ENCODE peak calls at places on chromosomes 12 and 14, in ten cellular contexts. G is IMR-90; X is activated CD8-positive, alpha-beta memory T cell treated with anti-CD3 and anti-CD28 coated beads for 48 hours; O is NCI-H510A treated with DMSO at 0.1 percent for 48 hours; U is DMS153; F is activated T-helper 9 cell treated with anti-CD3 and anti-CD28 coated beads, Interleukin-2, amount 50 U/mL, for 16 hours; I is NB4; P is fibroblast of lung; B is anterior cingulate cortex; Y is GM23338. N is an unnamed sample.
A peak's percentile ranks its signal among the peaks of the same experiment; 100 is the strongest.

GRCh38 chr14:35879654-35880249 is 53.6 kb downstream of the BRMS1L start:
- DNase-seq in G (peak; percentile 20), X (no peak), O (peak; percentile 56), U (no peak), F (no peak), I (peak; percentile 22), P (peak; percentile 49), B (no peak), Y (peak; percentile 49), N (no peak)

GRCh38 chr12:131249291-131250027 is 295.8 kb downstream of the ADGRD1 start:
- DNase-seq in G (no peak), X (no peak), O (no peak), U (no peak), F (no peak), I (peak; percentile 76), P (no peak), B (no peak), Y (no peak), N (no peak)

GRCh38 chr12:69149262-69149661 is 90.1 kb upstream of the CPSF6 start:
- DNase-seq in G (no peak), X (no peak), O (no peak), U (no peak), F (no peak), I (no peak), P (no peak), B (no peak), Y (no peak), N (no peak)

GRCh38 chr12:31524791-31525495 is 66.0 kb downstream of the DENND5B start:
- DNase-seq in G (peak; percentile 79), X (no peak), O (no peak), U (no peak), F (no peak), I (peak; percentile 9), P (peak; percentile 72), B (no peak), Y (no peak), N (no peak)

GRCh38 chr14:95524706-95525512 is 8.5 kb upstream of the SYNE3 start:
- DNase-seq in G (peak; percentile 71), X (no peak), O (no peak), U (no peak), F (no peak), I (peak; percentile 39), P (no peak), B (no peak), Y (no peak), N (no peak)

GRCh38 chr12:6380141-6381121 is 3.5 kb upstream of the LTBR start:
- DNase-seq in G (peak; percentile 56), X (no peak), O (no peak), U (no peak), F (no peak), I (no peak), P (peak; percentile 43), B (no peak), Y (no peak), N (no peak)

GRCh38 chr12:56657416-56658379 is 11.9 kb upstream of the ATP5F1B start:
- DNase-seq in G (no peak), X (no peak), O (no peak), U (no peak), F (no peak), I (no peak), P (no peak), B (no peak), Y (no peak), N (no peak)

GRCh38 chr14:86790408-86791364 is 1202.3 kb downstream of the GALC start:
- DNase-seq in G (no peak), X (no peak), O (no peak), U (no peak), F (no peak), I (peak; percentile 2), P (no peak), B (no peak), Y (peak; percentile 3), N (no peak)

GRCh38 chr12:62190921-62191746 is 69.1 kb upstream of the USP15 start:
- DNase-seq in G (peak; percentile 23), X (no peak), O (no peak), U (no peak), F (no peak), I (no peak), P (no peak), B (no peak), Y (peak; percentile 66), N (no peak)